ENCODE peak calls at places on chromosome 9, in six cellular contexts. N is neuronal stem cell, D is IMR-90, G is mesenchymal stem cell, L is H1, X is trophoblast cell. K is an unnamed sample.

GRCh38 chr9:92312887-92313623 is 12.1 kb downstream of the NOL8 start:
- DNase-seq in X (no peak), D (no peak), G (no peak), N (no peak), L (no peak), K (no peak)

GRCh38 chr9:101065930-101066329 is 37.4 kb downstream of the PLPPR1 start:
- DNase-seq in D (no peak), X (no peak), L (no peak), N (no peak), G (no peak), K (no peak)

GRCh38 chr9:119963258-119963797 is 594.1 kb upstream of the BRINP1 start:
- DNase-seq in D (peak), X (no peak), N (peak), G (peak), L (peak), K (peak)

GRCh38 chr9:113488490-113488889 is 25.0 kb downstream of the RGS3 start:
- DNase-seq in X (no peak), N (no peak), D (peak), L (no peak), G (no peak), K (no peak)

GRCh38 chr9:100472725-100473261 is at the start of gene TMEFF1:
- DNase-seq in D (peak), X (peak), L (peak), G (peak), N (peak), K (peak)

GRCh38 chr9:34254141-34254913 is 74.7 kb downstream of the KIF24 start:
- DNase-seq in G (peak), N (no peak), L (no peak), X (peak), D (peak), K (no peak)

GRCh38 chr9:20603524-20604268 is 18.6 kb downstream of the MLLT3 start:
- DNase-seq in N (peak), X (no peak), G (no peak), L (no peak), D (no peak), K (no peak)

GRCh38 chr9:72292874-72293607 is 72.0 kb downstream of the ZFAND5 start:
- DNase-seq in L (no peak), N (no peak), D (peak), X (peak), G (peak), K (no peak)

GRCh38 chr9:13810510-13810909 is 503.4 kb downstream of the NFIB start:
- DNase-seq in N (no peak), X (no peak), D (no peak), L (no peak), G (peak), K (no peak)

GRCh38 chr9:129191234-129191633 is 13.2 kb upstream of the IER5L start:
- DNase-seq in L (no peak), N (no peak), G (no peak), D (no peak), X (no peak), K (no peak)

GRCh38 chr9:130042931-130043653 is at the start of gene FNBP1:
- DNase-seq in L (peak), N (peak), D (peak), X (peak), G (peak), K (peak)

GRCh38 chr9:35338086-35338485 is 151.8 kb upstream of the RUSC2 start:
- DNase-seq in X (no peak), L (no peak), D (no peak), G (no peak), N (no peak), K (no peak)

GRCh38 chr9:116020146-116020545 is 133.4 kb upstream of the PAPPA start:
- DNase-seq in G (peak), X (no peak), D (no peak), N (no peak), L (no peak), K (no peak)

GRCh38 chr9:69388596-69388995 is 63.6 kb downstream of the ENTREP1 start:
- DNase-seq in D (no peak), X (no peak), L (no peak), N (no peak), G (no peak), K (no peak)

GRCh38 chr9:130437011-130437784 is 7.6 kb upstream of the ASS1 start:
- DNase-seq in L (no peak), D (no peak), X (no peak), G (no peak), N (no peak), K (peak)

GRCh38 chr9:101814064-101814463 is 75.6 kb upstream of the GRIN3A start:
- DNase-seq in X (no peak), D (no peak), G (no peak), L (no peak), N (no peak), K (no peak)

GRCh38 chr9:115591584-115591984 is 473.6 kb upstream of the TNC start:
- DNase-seq in X (peak), D (peak), G (peak), L (peak), N (peak), K (peak)

GRCh38 chr9:127921592-127922120 is 4.8 kb upstream of the ST6GALNAC4 start:
- DNase-seq in X (peak), L (peak), N (no peak), D (no peak), G (peak), K (peak)

GRCh38 chr9:27414215-27414731 is 109.8 kb upstream of the IFNK start:
- DNase-seq in L (no peak), D (no peak), N (no peak), G (peak), X (no peak), K (no peak)

GRCh38 chr9:76835571-76836283 is 70.2 kb downstream of the PRUNE2 start:
- DNase-seq in G (peak), D (peak), X (no peak), L (no peak), N (no peak), K (no peak)

GRCh38 chr9:34958411-34958982 is 412 bp downstream of the PHF24 start:
- DNase-seq in X (no peak), D (no peak), N (no peak), G (no peak), L (no peak), K (no peak)

GRCh38 chr9:135179041-135179440 is 91.6 kb downstream of the OLFM1 start:
- DNase-seq in L (no peak), N (no peak), D (no peak), X (no peak), G (no peak), K (no peak)

GRCh38 chr9:135183538-135184153 is 96.2 kb downstream of the OLFM1 start:
- DNase-seq in X (no peak), L (no peak), G (no peak), D (no peak), N (no peak), K (no peak)

GRCh38 chr9:135181336-135181735 is 93.9 kb downstream of the OLFM1 start:
- DNase-seq in D (no peak), G (no peak), N (no peak), X (no peak), L (no peak), K (no peak)

GRCh38 chr9:135183069-135183468 is 95.6 kb downstream of the OLFM1 start:
- DNase-seq in L (no peak), G (no peak), X (no peak), N (no peak), D (no peak), K (no peak)

GRCh38 chr9:135179976-135180375 is 92.5 kb downstream of the OLFM1 start:
- DNase-seq in G (no peak), D (no peak), L (no peak), X (no peak), N (no peak), K (no peak)
- H4K91ac ChIP-seq in G (no peak), D (no peak), L (no peak), X (no peak), N (no peak), K (no peak)

DNA sequence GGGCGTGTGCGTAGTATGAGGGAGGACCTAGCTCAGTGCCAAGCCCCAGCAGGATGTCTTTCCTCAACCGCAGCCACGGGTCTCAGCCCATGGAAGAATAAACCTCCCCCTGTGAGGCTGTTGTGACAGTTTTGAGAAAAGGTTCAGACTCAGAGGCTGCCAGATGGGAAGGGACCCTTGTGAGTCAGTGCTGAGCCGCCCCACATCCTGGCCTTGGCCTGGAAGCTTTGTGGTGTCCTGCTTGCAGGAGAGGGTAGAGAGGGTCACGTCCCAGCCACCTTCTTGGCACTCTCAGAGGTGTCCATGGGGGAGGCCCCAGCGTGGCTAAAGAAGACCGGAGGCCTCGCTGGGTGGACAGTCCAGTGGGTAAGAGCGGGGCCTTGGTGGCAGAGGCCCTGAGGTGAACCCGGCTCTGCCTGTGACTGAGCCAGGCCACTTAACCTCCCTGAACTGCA is 2.8 kb downstream of the GRHPR start:
- DNase-seq in N (no peak), L (no peak), G (no peak), D (no peak), X (no peak), K (no peak)
- H4K91ac ChIP-seq in N (no peak), L (peak), G (no peak), D (no peak), X (no peak), K (no peak)

DNA sequence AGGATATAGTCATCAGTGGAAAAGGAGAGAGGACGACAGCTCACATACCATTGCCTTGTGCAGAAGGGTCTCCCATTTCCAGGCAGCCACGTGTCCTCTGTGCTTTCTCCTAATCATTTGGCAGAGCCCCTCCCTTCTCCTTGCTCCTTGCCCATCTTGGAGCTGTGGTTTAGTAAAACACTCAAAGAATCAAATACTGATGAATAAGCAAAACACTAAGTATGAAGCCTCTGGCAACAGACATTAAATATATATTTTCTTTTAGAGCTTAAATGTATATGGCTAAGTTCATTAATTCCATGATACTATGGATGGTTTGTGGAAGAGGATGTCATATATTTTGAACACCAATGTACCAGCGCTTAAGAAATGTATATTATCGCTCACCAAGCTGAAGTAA is 278.5 kb downstream of the SAXO1 start:
- DNase-seq in N (no peak), L (no peak), D (no peak), G (no peak), X (no peak), K (no peak)
- H4K91ac ChIP-seq in N (no peak), L (no peak), D (no peak), G (no peak), X (no peak), K (no peak)

GRCh38 chr9:126403451-126403850 is 76.8 kb downstream of the MVB12B start:
- DNase-seq in X (no peak), N (no peak), D (peak), G (no peak), L (no peak), K (no peak)
- H4K91ac ChIP-seq in X (no peak), N (no peak), D (no peak), G (no peak), L (no peak), K (no peak)

GRCh38 chr9:2826291-2826690 is 17.6 kb downstream of the PUM3 start:
- DNase-seq in L (no peak), D (no peak), X (no peak), G (no peak), N (no peak), K (no peak)
- H4K91ac ChIP-seq in L (no peak), D (no peak), X (no peak), G (no peak), N (no peak), K (no peak)

GRCh38 chr9:78112004-78112403 is 80.4 kb upstream of the GNAQ start:
- DNase-seq in N (no peak), L (no peak), D (no peak), G (no peak), X (no peak), K (no peak)
- H4K91ac ChIP-seq in N (no peak), L (no peak), D (no peak), G (no peak), X (no peak), K (no peak)

GRCh38 chr9:125346351-125346750 is 84.7 kb downstream of the GAPVD1 start:
- DNase-seq in X (no peak), D (no peak), N (no peak), L (no peak), G (no peak), K (no peak)
- H4K91ac ChIP-seq in X (no peak), D (no peak), N (no peak), L (no peak), G (no peak), K (no peak)

DNA sequence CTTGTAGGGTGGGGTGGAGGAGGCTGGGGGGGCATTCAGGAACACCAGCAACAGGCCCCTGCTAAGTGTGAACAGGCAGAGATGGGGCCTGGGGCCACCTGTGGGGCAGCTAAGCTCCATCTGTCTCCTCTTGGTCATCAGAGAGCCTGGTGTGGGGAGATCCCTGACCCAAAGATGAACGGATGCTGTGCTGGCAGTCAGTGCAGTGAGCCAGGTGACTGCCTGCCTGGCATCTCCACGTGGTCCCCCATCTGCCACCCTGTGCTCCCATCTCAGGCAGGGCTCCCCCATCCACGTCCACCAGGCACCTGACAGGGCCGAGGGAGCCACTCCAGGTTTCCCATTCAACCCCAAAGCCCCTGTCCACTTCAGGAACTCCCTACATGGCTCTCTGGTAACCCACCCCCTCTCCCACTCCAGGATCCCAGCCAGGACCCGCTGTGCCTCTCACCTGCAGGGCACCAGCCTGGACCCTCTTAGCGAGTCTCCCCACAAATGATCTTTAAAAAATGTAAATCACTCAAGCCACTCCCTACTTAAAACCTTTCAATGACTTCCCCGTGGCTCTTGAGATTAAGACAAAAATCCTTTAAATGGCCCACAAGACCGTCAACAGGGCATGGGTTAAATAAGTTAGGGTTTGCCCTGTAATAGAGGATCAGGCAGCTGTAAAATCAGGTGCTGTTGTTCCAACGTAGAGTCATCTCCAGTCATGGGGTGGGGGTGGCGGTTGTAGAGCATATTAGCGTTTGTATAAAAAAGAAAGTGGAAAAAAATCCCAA is 60.8 kb downstream of the LMX1B start:
- DNase-seq in D (no peak), L (no peak), N (no peak), X (no peak), G (no peak), K (no peak)
- H4K91ac ChIP-seq in D (no peak), L (peak), N (no peak), X (no peak), G (no peak), K (no peak)

DNA sequence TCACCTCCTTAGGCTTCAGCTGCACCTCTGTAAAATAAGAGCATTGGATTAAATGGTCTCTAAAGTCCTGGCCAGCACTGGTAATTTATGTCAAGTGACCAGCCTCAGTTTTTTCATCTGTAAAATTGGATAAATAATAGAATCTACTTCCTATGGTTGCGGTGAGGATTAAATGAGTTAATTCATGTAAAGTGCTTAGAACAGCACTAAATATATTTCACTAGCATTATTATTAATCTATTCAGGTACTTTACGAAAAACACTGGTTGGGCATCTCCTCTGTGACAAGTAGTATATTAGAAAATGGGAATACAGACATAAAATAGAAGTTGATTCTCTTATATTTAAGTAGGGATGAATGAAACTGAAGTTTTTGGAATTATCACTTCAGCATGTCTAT is 13.8 kb upstream of the TMEM245 start:
- DNase-seq in L (no peak), X (no peak), N (no peak), G (no peak), D (no peak), K (no peak)
- H4K91ac ChIP-seq in L (no peak), X (no peak), N (no peak), G (no peak), D (no peak), K (no peak)

GRCh38 chr9:82590845-82591244 is 472.1 kb downstream of the RASEF start:
- DNase-seq in G (no peak), L (no peak), N (no peak), D (no peak), X (no peak), K (no peak)
- H4K91ac ChIP-seq in G (no peak), L (no peak), N (no peak), D (no peak), X (no peak), K (no peak)